ENCODE peak calls at places on chromosomes 13 and 19, in six cellular contexts. S is Peyer's patch, N is left ventricle myocardium inferior, W is neural progenitor cell, Z is endodermal cell, Y is thoracic aorta. X is an unnamed sample.
A peak's percentile ranks its signal among the peaks of the same experiment; 100 is the strongest.

GRCh38 chr13:98775844-98776598 is 23.5 kb upstream of the SLC15A1 start:
- DNase-seq in N (no peak), S (peak; percentile 87), Y (no peak), Z (no peak), W (no peak), X (no peak)

GRCh38 chr13:25699600-25699999 is 327.8 kb downstream of the ATP8A2 start:
- DNase-seq in W (no peak), S (no peak), N (no peak), Z (no peak), Y (no peak), X (no peak)

GRCh38 chr13:30477346-30478235 is 11.9 kb upstream of the HMGB1 start:
- DNase-seq in S (no peak), Y (no peak), W (no peak), N (no peak), Z (peak; percentile 81), X (no peak)

GRCh38 chr13:80524447-80525215 is 183.7 kb upstream of the SPRY2 start:
- DNase-seq in Z (no peak), S (no peak), N (no peak), W (no peak), Y (no peak), X (no peak)

GRCh38 chr19:3506384-3507340 is 551 bp downstream of the FZR1 start:
- DNase-seq in S (no peak), Z (peak; percentile 66), Y (no peak), N (peak; percentile 42), W (peak; percentile 47), X (peak; percentile 80)

GRCh38 chr19:28309072-28309471 is 903.9 kb downstream of the UQCRFS1 start:
- DNase-seq in W (no peak), S (no peak), Z (no peak), N (no peak), Y (no peak), X (no peak)

GRCh38 chr19:20660473-20660872 is 898 bp downstream of the ZNF626 start:
- DNase-seq in Y (no peak), W (peak; percentile 25), N (no peak), Z (peak; percentile 63), S (no peak), X (no peak)

GRCh38 chr13:98576963-98577822 is at the start of gene STK24:
- DNase-seq in N (peak; percentile 80), S (peak; percentile 84), Z (peak; percentile 83), W (peak; percentile 92), Y (no peak), X (peak; percentile 61)

GRCh38 chr13:76516013-76516412 is 370.2 kb downstream of the KCTD12 start:
- DNase-seq in S (no peak), N (no peak), Z (no peak), W (no peak), Y (no peak), X (no peak)

GRCh38 chr13:105334211-105334610 is 1201.3 kb downstream of the EFNB2 start:
- DNase-seq in Z (no peak), N (no peak), W (peak; percentile 4), Y (no peak), S (no peak), X (no peak)

GRCh38 chr13:97659602-97660001 is 225.6 kb downstream of the RAP2A start:
- DNase-seq in S (no peak), W (peak; percentile 65), Y (no peak), Z (no peak), N (no peak), X (no peak)

GRCh38 chr13:71797487-71797886 is 69.5 kb downstream of the DACH1 start:
- DNase-seq in W (no peak), Z (no peak), S (no peak), N (no peak), Y (no peak), X (no peak)

GRCh38 chr19:15256708-15257331 is 24.6 kb upstream of the EPHX3 start:
- DNase-seq in Y (no peak), W (no peak), S (no peak), N (no peak), Z (no peak), X (no peak)

GRCh38 chr13:48533207-48533499 is 273 bp upstream of the RCBTB2 start:
- DNase-seq in Y (no peak), W (no peak), Z (no peak), S (no peak), N (no peak), X (no peak)

GRCh38 chr13:107124129-107124718 is 556.3 kb upstream of the ARGLU1 start:
- DNase-seq in Y (no peak), Z (no peak), N (no peak), S (no peak), W (peak; percentile 31), X (no peak)

GRCh38 chr13:94677799-94678198 is 34.5 kb downstream of the SOX21 start:
- DNase-seq in S (no peak), Y (no peak), W (peak; percentile 55), Z (peak; percentile 67), N (no peak), X (no peak)

GRCh38 chr13:72677431-72677830 is 50.0 kb downstream of the MZT1 start:
- DNase-seq in Z (no peak), W (no peak), S (no peak), N (no peak), Y (no peak), X (no peak)

DNA sequence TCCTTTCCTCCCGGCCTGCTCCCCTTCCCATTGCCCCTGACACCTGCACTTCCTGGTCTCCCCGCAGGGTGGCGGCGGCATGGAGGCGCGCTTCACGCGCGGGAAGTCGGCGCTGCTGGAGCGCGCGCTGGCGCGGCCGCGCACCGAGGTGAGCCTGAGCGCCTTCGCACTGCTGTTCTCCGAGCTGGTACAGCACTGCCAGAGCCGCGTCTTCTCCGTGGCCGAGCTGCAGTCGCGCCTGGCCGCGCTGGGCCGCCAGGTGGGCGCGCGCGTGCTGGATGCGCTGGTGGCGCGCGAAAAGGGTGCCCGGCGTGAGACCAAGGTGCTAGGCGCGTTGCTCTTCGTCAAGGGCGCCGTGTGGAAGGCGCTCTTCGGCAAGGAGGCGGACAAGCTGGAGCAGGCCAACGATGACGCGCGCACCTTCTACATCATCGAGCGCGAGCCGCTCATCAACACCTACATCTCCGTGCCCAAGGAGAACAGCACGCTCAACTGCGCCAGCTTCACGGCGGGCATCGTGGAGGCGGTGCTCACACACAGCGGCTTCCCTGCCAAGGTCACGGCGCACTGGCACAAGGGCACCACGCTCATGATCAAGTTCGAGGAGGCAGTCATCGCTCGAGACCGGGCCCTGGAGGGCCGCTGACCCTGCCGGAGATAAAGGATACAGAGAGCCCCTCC is 1.7 kb downstream of the TRAPPC5 start:
- DNase-seq in N (no peak), S (no peak), W (no peak), Y (no peak), Z (no peak), X (no peak)
- H3K9me3 ChIP-seq in N (no peaks in the 10 kb centered on the region), S (no peaks in the 10 kb centered on the region), W (no peaks in the 10 kb centered on the region), Y (no peaks in the 10 kb centered on the region), Z (no peaks in the 10 kb centered on the region), X (no peaks in the 10 kb centered on the region)

GRCh38 chr13:99949657-99950413 is 21.7 kb downstream of the ZIC5 start:
- DNase-seq in N (no peak), Y (no peak), Z (peak; percentile 63), W (no peak), S (no peak), X (no peak)
- H3K27ac ChIP-seq in N (no peak overlapping the region), Y (no peak overlapping the region), Z (peak overlapping the region; percentile 70), W (no peak overlapping the region), S (no peak overlapping the region), X (no peak overlapping the region)

DNA sequence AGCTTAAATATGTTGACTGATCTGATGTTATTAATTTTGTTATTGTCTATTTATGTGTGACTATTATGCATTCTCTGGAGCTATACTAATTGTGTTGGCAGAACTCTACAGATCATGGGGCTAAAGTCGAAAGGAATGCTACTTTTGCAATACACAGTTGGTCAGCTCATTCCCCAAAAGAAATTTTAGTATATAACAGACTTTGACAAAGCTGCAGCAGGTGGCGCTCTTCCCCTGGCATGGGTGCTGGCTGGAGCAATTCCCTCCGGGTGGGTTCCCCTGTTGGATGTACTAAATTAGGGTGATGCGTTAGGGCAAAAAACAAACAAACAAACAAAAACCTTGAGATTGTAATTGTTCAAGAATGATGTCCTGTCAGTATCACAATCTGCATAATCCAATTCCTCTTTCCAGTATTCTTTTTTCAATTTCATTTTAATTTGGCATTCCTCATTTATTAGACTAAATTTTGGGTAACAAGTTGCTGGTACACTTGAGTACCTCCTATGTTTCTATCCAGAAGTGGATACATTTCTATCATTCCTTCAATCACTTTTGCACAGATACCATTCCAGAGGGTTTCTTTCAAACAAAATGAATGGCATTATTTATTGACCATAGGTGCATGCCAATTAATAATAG is 322.8 kb upstream of the EDNRB start:
- DNase-seq in S (peak; percentile 56), N (peak; percentile 13), Z (peak; percentile 85), Y (no peak), W (peak; percentile 78), X (peak; percentile 33)
- TF ChIP-seq CTCF in S (peak; percentile 56), N (peak; percentile 58), Z (peak; percentile 92), Y (no peak), W (peak; percentile 92), X (peak; percentile 39)

GRCh38 chr19:31175564-31176348 is 173.5 kb downstream of the TSHZ3 start:
- DNase-seq in W (no peak), Z (no peak), Y (no peak), N (no peak), S (no peak), X (no peak)
- H3K9me3 ChIP-seq in W (no peaks in the 10 kb centered on the region), Z (no peaks in the 10 kb centered on the region), Y (no peaks in the 10 kb centered on the region), N (no peaks in the 10 kb centered on the region), S (no peaks in the 10 kb centered on the region), X (no peaks in the 10 kb centered on the region)

GRCh38 chr19:56142897-56143434 is 1.9 kb downstream of the ZNF444 start:
- DNase-seq in Y (no peak), Z (no peak), N (no peak), W (no peak), S (no peak), X (no peak)
- H3K27ac ChIP-seq in Y (no peak overlapping the region), Z (no peak overlapping the region), N (no peak overlapping the region), W (no peak overlapping the region), S (peak overlapping the region; percentile 84), X (peak overlapping the region; percentile 95)

GRCh38 chr13:24605923-24606372 is 74.3 kb upstream of the ATP12A start:
- DNase-seq in S (no peak), N (no peak), W (peak; percentile 36), Z (peak; percentile 72), Y (no peak), X (no peak)
- TF ChIP-seq CTCF in S (peak; percentile 52), N (no peak), W (peak; percentile 46), Z (peak; percentile 69), Y (no peak), X (peak; percentile 41)

X was measured in left lung.